ENCODE peak calls at places on chromosomes 16 and 17, in eight cellular contexts. C, X, G, S, P, D, Z and E are unnamed samples.

GRCh38 chr17:81391268-81391963 is 3.8 kb upstream of the BAHCC1 start:
- DNase-seq in Z (no peak), C (no peak), P (no peak), S (no peak), G (no peak), X (no peak), D (no peak), E (no peak)

GRCh38 chr16:80804061-80804450 is 342 bp downstream of the CDYL2 start:
- DNase-seq in X (peak), S (peak), C (peak), P (no peak), Z (peak), D (peak), G (peak), E (no peak)

GRCh38 chr17:71502443-71502842 is 618.4 kb upstream of the SOX9 start:
- DNase-seq in P (no peak), Z (no peak), D (no peak), S (no peak), X (no peak), G (no peak), C (no peak), E (peak)

GRCh38 chr17:8345052-8345690 is 5.5 kb downstream of the ODF4 start:
- DNase-seq in C (no peak), Z (no peak), D (no peak), P (no peak), G (no peak), X (no peak), S (no peak), E (no peak)

GRCh38 chr17:76995352-76996105 is 127.3 kb downstream of the MGAT5B start:
- DNase-seq in P (no peak), C (no peak), X (peak), Z (peak), G (peak), S (no peak), D (no peak), E (no peak)

GRCh38 chr17:39404542-39405378 is 3.3 kb upstream of the FBXL20 start:
- DNase-seq in C (no peak), P (peak), G (no peak), S (no peak), D (no peak), Z (no peak), X (no peak), E (no peak)

GRCh38 chr17:45433136-45433535 is 466 bp upstream of the ARHGAP27 start:
- DNase-seq in D (no peak), G (no peak), P (no peak), C (no peak), S (no peak), X (peak), Z (peak), E (peak)

GRCh38 chr17:40532520-40533253 is 31.3 kb upstream of the TNS4 start:
- DNase-seq in D (no peak), C (no peak), X (no peak), G (no peak), S (no peak), Z (peak), P (no peak), E (no peak)

GRCh38 chr17:9350083-9350482 is 225.5 kb downstream of the STX8 start:
- DNase-seq in Z (no peak), P (no peak), S (no peak), D (no peak), G (no peak), C (no peak), X (no peak), E (no peak)

GRCh38 chr17:40372031-40372430 is 7.5 kb upstream of the GJD3 start:
- DNase-seq in D (no peak), G (no peak), Z (no peak), C (no peak), X (no peak), P (no peak), S (no peak), E (no peak)

GRCh38 chr16:4291699-4292098 is 18.9 kb upstream of the TFAP4 start:
- DNase-seq in Z (no peak), P (no peak), X (no peak), G (no peak), D (no peak), C (no peak), S (no peak), E (no peak)